ENCODE peak calls at places on chromosomes 4 and X, in six cellular contexts. J is GM12865, K is AG04450, N is lower lobe of right lung, W is left ventricle myocardium inferior, G is fibroblast of mammary gland. P is an unnamed sample.

GRCh38 chrX:21639775-21640174 is 18.4 kb downstream of the KLHL34 start:
- DNase-seq in J (no peak), K (no peak), N (no peak), G (no peak), W (no peak), P (no peak)

GRCh38 chr4:181677203-181677602 is 566.0 kb upstream of the TENM3 start:
- DNase-seq in K (no peak), J (no peak), W (no peak), N (no peak), G (no peak), P (no peak)

GRCh38 chrX:154730271-154730883 is 20.5 kb downstream of the GAB3 start:
- DNase-seq in K (no peak), J (no peak), W (peak; percentile 46), G (peak; percentile 78), N (peak; percentile 47), P (no peak)

GRCh38 chr4:61200991-61201526 is 933 bp downstream of the ADGRL3 start:
- DNase-seq in W (peak; percentile 23), J (no peak), N (no peak), G (no peak), K (no peak), P (no peak)

GRCh38 chrX:118420462-118420861 is 74.6 kb downstream of the WDR44 start:
- DNase-seq in N (no peak), G (peak; percentile 67), K (peak; percentile 1), W (no peak), J (peak; percentile 23), P (no peak)

GRCh38 chr4:112633477-112634235 is 3.1 kb downstream of the ZGRF1 start:
- DNase-seq in G (peak; percentile 55), J (peak; percentile 40), N (no peak), K (no peak), W (no peak), P (no peak)

GRCh38 chr4:152385551-152385950 is 150.3 kb downstream of the FBXW7 start:
- DNase-seq in K (no peak), N (no peak), G (peak; percentile 44), J (no peak), W (no peak), P (no peak)

GRCh38 chr4:105158837-105159236 is 12.2 kb downstream of the TET2 start:
- DNase-seq in W (no peak), N (peak; percentile 59), K (no peak), G (peak; percentile 57), J (no peak), P (no peak)

GRCh38 chr4:28723371-28723770 is 1862.7 kb downstream of the STIM2 start:
- DNase-seq in W (no peak), G (no peak), N (no peak), J (no peak), K (no peak), P (no peak)

GRCh38 chr4:172392741-172393140 is 579.5 kb downstream of the GALNTL6 start:
- DNase-seq in J (no peak), N (no peak), W (no peak), G (no peak), K (no peak), P (no peak)

GRCh38 chrX:12950851-12951589 is 23.9 kb upstream of the TMSB4X start:
- DNase-seq in W (no peak), K (no peak), N (peak; percentile 54), J (peak; percentile 90), G (no peak), P (no peak)

GRCh38 chr4:108240356-108240755 is 71.6 kb upstream of the LEF1 start:
- DNase-seq in G (peak; percentile 43), W (no peak), N (no peak), J (no peak), K (no peak), P (no peak)

GRCh38 chr4:93852680-93853079 is 24.1 kb downstream of the ATOH1 start:
- DNase-seq in G (no peak), N (no peak), J (no peak), K (no peak), W (no peak), P (no peak)

GRCh38 chrX:53004038-53004437 is 44.6 kb upstream of the GPR173 start:
- DNase-seq in J (no peak), G (no peak), W (no peak), N (no peak), K (no peak), P (no peak)

GRCh38 chrX:9562851-9563250 is 98.0 kb downstream of the TBL1X start:
- DNase-seq in G (peak; percentile 73), W (no peak), N (no peak), K (peak; percentile 71), J (no peak), P (no peak)

GRCh38 chr4:73599182-73599581 is 21.1 kb downstream of the RASSF6 start:
- DNase-seq in J (no peak), G (peak; percentile 82), N (no peak), K (peak; percentile 71), W (no peak), P (no peak)

GRCh38 chr4:13611283-13611842 is 16.2 kb downstream of the BOD1L1 start:
- DNase-seq in G (peak; percentile 73), K (peak; percentile 45), J (peak; percentile 77), W (no peak), N (no peak), P (no peak)

GRCh38 chr4:98290511-98290910 is 29.3 kb downstream of the RAP1GDS1 start:
- DNase-seq in G (peak; percentile 8), J (no peak), N (no peak), K (peak; percentile 34), W (no peak), P (no peak)

GRCh38 chr4:39406763-39407583 is at the start of gene KLB:
- DNase-seq in W (no peak), G (peak; percentile 49), K (no peak), J (no peak), N (no peak), P (no peak)

GRCh38 chr4:33722254-33722653 is 2522.1 kb downstream of the ARAP2 start:
- DNase-seq in J (no peak), N (no peak), W (no peak), G (peak; percentile 87), K (no peak), P (no peak)

GRCh38 chrX:455673-456072 is 69.0 kb upstream of the PPP2R3B start:
- DNase-seq in K (no peak), G (no peak), W (no peak), N (peak; percentile 20), J (no peak), P (no peak)

GRCh38 chr4:2964077-2964471 is 703 bp downstream of the GRK4 start:
- DNase-seq in K (no peak), W (no peak), N (no peak), G (no peak), J (peak; percentile 26), P (no peak)

GRCh38 chr4:2961411-2962098 is 1.7 kb downstream of the NOP14 start:
- DNase-seq in N (no peak), G (no peak), J (no peak), K (no peak), W (no peak), P (no peak)

GRCh38 chr4:2962614-2963184 is 507 bp downstream of the NOP14 start:
- DNase-seq in N (peak; percentile 68), W (no peak), J (peak; percentile 76), K (no peak), G (peak; percentile 54), P (no peak)

GRCh38 chr4:2963185-2964076 is at the start of the genes GRK4 and NOP14:
- DNase-seq in W (peak; percentile 98), J (peak; percentile 99), N (peak; percentile 100), K (peak; percentile 97), G (peak; percentile 97), P (peak; percentile 89)

DNA sequence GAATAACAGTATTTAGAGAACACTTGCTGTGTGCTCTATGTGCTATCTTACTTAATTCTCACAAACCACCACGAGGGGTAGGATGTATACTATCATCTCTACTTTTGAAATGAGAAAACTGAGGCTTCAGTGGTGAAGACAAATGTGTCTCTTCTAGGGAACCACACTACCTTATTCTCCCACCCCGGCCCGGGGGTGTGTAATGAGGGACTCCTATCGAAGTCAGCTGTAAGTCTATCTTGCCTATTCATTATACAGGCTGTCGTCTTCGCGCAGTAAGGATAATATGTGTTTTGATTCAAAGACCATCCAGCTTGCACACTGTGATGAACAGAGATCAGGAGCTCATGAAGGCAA is 1.1 kb downstream of the NOP14 start:
- DNase-seq in N (no peak), W (no peak), G (no peak), J (peak; percentile 67), K (no peak), P (no peak)
- TF ChIP-seq CTCF in N (no peak), W (no peak), G (no peak), J (peak; percentile 20), K (no peak), P (no peak)

DNA sequence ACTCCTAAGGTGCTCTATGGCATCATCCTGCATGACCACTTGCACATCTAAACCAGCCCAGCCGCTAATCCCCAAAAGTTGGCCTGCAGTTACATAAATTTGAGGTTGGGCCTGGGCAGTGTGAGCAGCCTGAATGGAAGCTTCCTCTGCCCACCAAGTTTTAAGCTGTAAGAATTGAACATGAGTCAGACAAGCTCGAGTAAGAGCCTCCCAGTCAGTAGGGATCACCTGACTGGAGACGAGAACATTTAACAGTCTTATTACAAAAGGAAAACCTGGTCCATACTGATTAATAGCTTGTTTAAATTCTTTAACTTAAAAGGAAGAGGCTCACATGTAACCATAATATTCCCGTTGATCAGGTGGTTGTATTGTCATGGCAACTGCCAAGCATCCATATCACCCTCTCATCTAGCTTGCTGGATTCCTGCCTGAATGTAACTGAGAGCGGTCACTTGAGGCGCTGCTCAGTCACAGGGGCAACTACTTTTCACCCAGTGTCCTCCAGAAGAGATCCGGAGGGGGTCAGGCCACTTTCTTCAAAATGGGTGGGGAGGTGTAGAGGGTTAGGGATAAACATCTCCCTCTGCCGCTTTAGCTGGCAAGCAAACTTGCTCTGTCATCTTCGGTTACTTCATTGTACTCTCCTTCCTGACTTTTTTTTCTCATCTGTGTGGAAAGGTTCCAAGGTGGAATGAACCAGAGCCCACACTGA is 56.6 kb upstream of the WDR1 start:
- DNase-seq in K (no peak), G (peak; percentile 54), J (no peak), N (no peak), W (no peak), P (no peak)
- TF ChIP-seq CTCF in K (no peak), G (no peak), J (no peak), N (no peak), W (no peak), P (no peak)

DNA sequence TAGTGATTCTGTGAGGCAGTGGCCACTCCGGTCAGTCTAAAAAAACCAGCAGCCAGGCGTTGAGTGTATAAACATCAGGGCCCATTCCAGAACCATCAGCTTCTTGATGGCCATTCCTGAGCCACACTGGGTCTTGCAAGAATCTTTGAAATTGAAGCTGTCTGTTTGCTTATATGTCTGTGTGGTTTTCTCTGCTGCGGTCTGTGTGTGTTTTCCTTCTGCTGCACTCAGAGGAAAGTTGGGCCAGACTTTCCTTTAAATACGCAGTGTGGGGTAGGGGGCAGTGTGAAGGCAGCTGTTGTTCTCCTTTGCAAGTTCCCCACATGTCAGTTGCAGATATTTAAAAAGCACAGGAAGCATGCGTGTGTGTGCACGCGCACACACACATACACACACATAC is 32.2 kb downstream of the CCKAR start:
- DNase-seq in W (no peak), J (no peak), N (no peak), G (no peak), K (peak; percentile 87), P (no peak)
- TF ChIP-seq CTCF in W (no peak), J (no peak), N (no peak), G (no peak), K (peak; percentile 49), P (no peak)

DNA sequence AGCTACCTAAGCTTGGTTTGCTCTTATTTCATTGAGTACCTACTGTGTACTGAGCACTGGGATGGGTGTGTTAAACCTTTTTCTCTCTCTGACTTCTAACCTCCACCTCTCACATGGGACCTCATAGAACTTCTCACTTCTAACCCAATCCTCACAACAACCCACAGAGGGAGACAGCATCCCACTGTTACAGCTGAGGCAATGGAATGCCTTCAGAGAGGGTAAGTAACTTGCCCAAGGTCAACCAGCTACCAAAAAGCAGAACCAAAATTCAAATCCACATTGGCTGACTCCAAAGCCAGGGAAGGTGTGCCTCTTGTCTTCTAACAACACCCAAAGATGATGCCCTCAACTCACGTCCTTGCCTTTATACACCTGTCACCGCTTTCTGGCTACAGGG is 5.4 kb downstream of the SEL1L3 start:
- DNase-seq in K (no peak), N (no peak), W (no peak), G (peak; percentile 18), J (no peak), P (no peak)
- TF ChIP-seq CTCF in K (peak; percentile 17), N (no peak), W (no peak), G (peak; percentile 23), J (no peak), P (no peak)

P was measured in activated B cell treated with CpG ODN at 0.5 μM for 24 hours.